ENCODE peak calls at places on chromosomes 6 and 20, in eight cellular contexts. One of them, this sample, is unnamed.

GRCh38 chr20:1265916-1266166 is 253 bp upstream of the SNPH start:
- DNase-seq in effector CD4-positive, alpha-beta T cell: no peak
- DNase-seq in brain microvascular endothelial cell: no peak
- DNase-seq in NCI-H1930: no peak
- DNase-seq in left cardiac atrium: no peak
- DNase-seq in RWPE1: no peak
- DNase-seq in activated T-cell treated with anti-CD3 and anti-CD28 coated beads for 1 hour: no peak
- DNase-seq in neural crest cell: no peak
- DNase-seq in this sample: no peak

GRCh38 chr6:112054001-112054400 is at the start of gene CCN6:
- DNase-seq in brain microvascular endothelial cell: no peak
- DNase-seq in effector CD4-positive, alpha-beta T cell: no peak
- DNase-seq in left cardiac atrium: no peak
- DNase-seq in neural crest cell: no peak
- DNase-seq in NCI-H1930: no peak
- DNase-seq in RWPE1: no peak
- DNase-seq in activated T-cell treated with anti-CD3 and anti-CD28 coated beads for 1 hour: no peak
- DNase-seq in this sample: no peak

GRCh38 chr6:133128191-133128590 is 113.0 kb upstream of the EYA4 start:
- DNase-seq in effector CD4-positive, alpha-beta T cell: no peak
- DNase-seq in brain microvascular endothelial cell: no peak
- DNase-seq in neural crest cell: no peak
- DNase-seq in left cardiac atrium: peak
- DNase-seq in activated T-cell treated with anti-CD3 and anti-CD28 coated beads for 1 hour: no peak
- DNase-seq in NCI-H1930: no peak
- DNase-seq in RWPE1: no peak
- DNase-seq in this sample: no peak

GRCh38 chr20:51759769-51760510 is 8.2 kb downstream of the ATP9A start:
- DNase-seq in NCI-H1930: no peak
- DNase-seq in neural crest cell: no peak
- DNase-seq in left cardiac atrium: no peak
- DNase-seq in effector CD4-positive, alpha-beta T cell: no peak
- DNase-seq in brain microvascular endothelial cell: no peak
- DNase-seq in activated T-cell treated with anti-CD3 and anti-CD28 coated beads for 1 hour: no peak
- DNase-seq in RWPE1: no peak
- DNase-seq in this sample: no peak

GRCh38 chr6:108115598-108116058 is 41.1 kb upstream of the OSTM1 start:
- DNase-seq in effector CD4-positive, alpha-beta T cell: no peak
- DNase-seq in brain microvascular endothelial cell: no peak
- DNase-seq in NCI-H1930: no peak
- DNase-seq in neural crest cell: no peak
- DNase-seq in left cardiac atrium: peak
- DNase-seq in RWPE1: no peak
- DNase-seq in activated T-cell treated with anti-CD3 and anti-CD28 coated beads for 1 hour: no peak
- DNase-seq in this sample: no peak

GRCh38 chr6:88989215-88989614 is 25.8 kb upstream of the RNGTT start:
- DNase-seq in neural crest cell: no peak
- DNase-seq in left cardiac atrium: no peak
- DNase-seq in activated T-cell treated with anti-CD3 and anti-CD28 coated beads for 1 hour: no peak
- DNase-seq in NCI-H1930: no peak
- DNase-seq in RWPE1: no peak
- DNase-seq in brain microvascular endothelial cell: peak
- DNase-seq in effector CD4-positive, alpha-beta T cell: no peak
- DNase-seq in this sample: no peak

GRCh38 chr6:89758830-89759229 is 60.8 kb downstream of the MDN1 start:
- DNase-seq in RWPE1: no peak
- DNase-seq in neural crest cell: no peak
- DNase-seq in brain microvascular endothelial cell: no peak
- DNase-seq in activated T-cell treated with anti-CD3 and anti-CD28 coated beads for 1 hour: no peak
- DNase-seq in left cardiac atrium: no peak
- DNase-seq in effector CD4-positive, alpha-beta T cell: no peak
- DNase-seq in NCI-H1930: no peak
- DNase-seq in this sample: no peak

GRCh38 chr20:4060054-4060795 is 44.9 kb upstream of the RNF24 start:
- DNase-seq in activated T-cell treated with anti-CD3 and anti-CD28 coated beads for 1 hour: no peak
- DNase-seq in brain microvascular endothelial cell: no peak
- DNase-seq in NCI-H1930: no peak
- DNase-seq in effector CD4-positive, alpha-beta T cell: no peak
- DNase-seq in neural crest cell: no peak
- DNase-seq in left cardiac atrium: peak
- DNase-seq in RWPE1: no peak
- DNase-seq in this sample: peak

GRCh38 chr6:10136636-10137035 is 278.2 kb downstream of the TFAP2A start:
- DNase-seq in RWPE1: peak
- DNase-seq in NCI-H1930: no peak
- DNase-seq in activated T-cell treated with anti-CD3 and anti-CD28 coated beads for 1 hour: no peak
- DNase-seq in neural crest cell: no peak
- DNase-seq in effector CD4-positive, alpha-beta T cell: no peak
- DNase-seq in brain microvascular endothelial cell: no peak
- DNase-seq in left cardiac atrium: no peak
- DNase-seq in this sample: no peak

GRCh38 chr6:73017473-73017872 is 207.8 kb downstream of the KHDC1L start:
- DNase-seq in RWPE1: no peak
- DNase-seq in brain microvascular endothelial cell: no peak
- DNase-seq in left cardiac atrium: no peak
- DNase-seq in NCI-H1930: peak
- DNase-seq in neural crest cell: no peak
- DNase-seq in activated T-cell treated with anti-CD3 and anti-CD28 coated beads for 1 hour: no peak
- DNase-seq in effector CD4-positive, alpha-beta T cell: no peak
- DNase-seq in this sample: no peak

GRCh38 chr20:53321596-53321995 is 272.0 kb downstream of the ZNF217 start:
- DNase-seq in neural crest cell: no peak
- DNase-seq in activated T-cell treated with anti-CD3 and anti-CD28 coated beads for 1 hour: no peak
- DNase-seq in NCI-H1930: no peak
- DNase-seq in effector CD4-positive, alpha-beta T cell: no peak
- DNase-seq in left cardiac atrium: no peak
- DNase-seq in brain microvascular endothelial cell: no peak
- DNase-seq in RWPE1: no peak
- DNase-seq in this sample: no peak

GRCh38 chr6:70586114-70586513 is 19.4 kb downstream of the SDHAF4 start:
- DNase-seq in activated T-cell treated with anti-CD3 and anti-CD28 coated beads for 1 hour: no peak
- DNase-seq in brain microvascular endothelial cell: no peak
- DNase-seq in left cardiac atrium: no peak
- DNase-seq in RWPE1: no peak
- DNase-seq in effector CD4-positive, alpha-beta T cell: no peak
- DNase-seq in neural crest cell: no peak
- DNase-seq in NCI-H1930: no peak
- DNase-seq in this sample: no peak

GRCh38 chr6:134289204-134289575 is 28.7 kb downstream of the SGK1 start:
- DNase-seq in left cardiac atrium: no peak
- DNase-seq in RWPE1: no peak
- DNase-seq in effector CD4-positive, alpha-beta T cell: no peak
- DNase-seq in NCI-H1930: no peak
- DNase-seq in brain microvascular endothelial cell: no peak
- DNase-seq in activated T-cell treated with anti-CD3 and anti-CD28 coated beads for 1 hour: no peak
- DNase-seq in neural crest cell: no peak
- DNase-seq in this sample: no peak

GRCh38 chr6:13120483-13121482 is 207.6 kb downstream of the TBC1D7 start:
- DNase-seq in RWPE1: no peak
- DNase-seq in brain microvascular endothelial cell: no peak
- DNase-seq in effector CD4-positive, alpha-beta T cell: no peak
- DNase-seq in neural crest cell: no peak
- DNase-seq in left cardiac atrium: no peak
- DNase-seq in activated T-cell treated with anti-CD3 and anti-CD28 coated beads for 1 hour: no peak
- DNase-seq in NCI-H1930: no peak
- DNase-seq in this sample: no peak

GRCh38 chr6:125956506-125957390 is at the start of gene HINT3:
- DNase-seq in left cardiac atrium: peak
- DNase-seq in activated T-cell treated with anti-CD3 and anti-CD28 coated beads for 1 hour: peak
- DNase-seq in NCI-H1930: peak
- DNase-seq in neural crest cell: peak
- DNase-seq in effector CD4-positive, alpha-beta T cell: peak
- DNase-seq in brain microvascular endothelial cell: peak
- DNase-seq in RWPE1: peak
- DNase-seq in this sample: peak

GRCh38 chr6:157527471-157527907 is 146.5 kb downstream of the ZDHHC14 start:
- DNase-seq in neural crest cell: no peak
- DNase-seq in NCI-H1930: no peak
- DNase-seq in brain microvascular endothelial cell: peak
- DNase-seq in effector CD4-positive, alpha-beta T cell: no peak
- DNase-seq in activated T-cell treated with anti-CD3 and anti-CD28 coated beads for 1 hour: no peak
- DNase-seq in left cardiac atrium: no peak
- DNase-seq in RWPE1: no peak
- DNase-seq in this sample: no peak

GRCh38 chr20:36684747-36685146 is 38.8 kb upstream of the SLA2 start:
- DNase-seq in NCI-H1930: no peak
- DNase-seq in RWPE1: no peak
- DNase-seq in effector CD4-positive, alpha-beta T cell: no peak
- DNase-seq in activated T-cell treated with anti-CD3 and anti-CD28 coated beads for 1 hour: no peak
- DNase-seq in left cardiac atrium: no peak
- DNase-seq in brain microvascular endothelial cell: no peak
- DNase-seq in neural crest cell: no peak
- DNase-seq in this sample: no peak

GRCh38 chr6:16362296-16362695 is 123.9 kb downstream of the GMPR start:
- DNase-seq in brain microvascular endothelial cell: no peak
- DNase-seq in RWPE1: no peak
- DNase-seq in neural crest cell: no peak
- DNase-seq in activated T-cell treated with anti-CD3 and anti-CD28 coated beads for 1 hour: no peak
- DNase-seq in NCI-H1930: no peak
- DNase-seq in left cardiac atrium: no peak
- DNase-seq in effector CD4-positive, alpha-beta T cell: no peak
- DNase-seq in this sample: no peak

GRCh38 chr6:16805190-16805860 is 44.1 kb upstream of the ATXN1 start:
- DNase-seq in activated T-cell treated with anti-CD3 and anti-CD28 coated beads for 1 hour: no peak
- DNase-seq in neural crest cell: no peak
- DNase-seq in NCI-H1930: no peak
- DNase-seq in left cardiac atrium: no peak
- DNase-seq in brain microvascular endothelial cell: no peak
- DNase-seq in RWPE1: peak
- DNase-seq in effector CD4-positive, alpha-beta T cell: no peak
- DNase-seq in this sample: no peak

GRCh38 chr20:32478576-32478975 is 106.6 kb downstream of the NOL4L start:
- DNase-seq in effector CD4-positive, alpha-beta T cell: no peak
- DNase-seq in brain microvascular endothelial cell: no peak
- DNase-seq in activated T-cell treated with anti-CD3 and anti-CD28 coated beads for 1 hour: no peak
- DNase-seq in RWPE1: no peak
- DNase-seq in left cardiac atrium: peak
- DNase-seq in neural crest cell: no peak
- DNase-seq in NCI-H1930: no peak
- DNase-seq in this sample: no peak

GRCh38 chr6:42978487-42978792 is 541 bp downstream of the PEX6 start:
- DNase-seq in activated T-cell treated with anti-CD3 and anti-CD28 coated beads for 1 hour: no peak
- DNase-seq in effector CD4-positive, alpha-beta T cell: no peak
- DNase-seq in left cardiac atrium: no peak
- DNase-seq in neural crest cell: peak
- DNase-seq in brain microvascular endothelial cell: peak
- DNase-seq in NCI-H1930: no peak
- DNase-seq in RWPE1: peak
- DNase-seq in this sample: no peak

GRCh38 chr6:47358440-47359225 is 48.9 kb upstream of the TNFRSF21 start:
- DNase-seq in left cardiac atrium: no peak
- DNase-seq in effector CD4-positive, alpha-beta T cell: no peak
- DNase-seq in activated T-cell treated with anti-CD3 and anti-CD28 coated beads for 1 hour: no peak
- DNase-seq in brain microvascular endothelial cell: no peak
- DNase-seq in NCI-H1930: peak
- DNase-seq in neural crest cell: no peak
- DNase-seq in RWPE1: no peak
- DNase-seq in this sample: no peak

GRCh38 chr6:1911476-1911875 is 301.8 kb downstream of the FOXC1 start:
- DNase-seq in activated T-cell treated with anti-CD3 and anti-CD28 coated beads for 1 hour: no peak
- DNase-seq in brain microvascular endothelial cell: no peak
- DNase-seq in NCI-H1930: no peak
- DNase-seq in RWPE1: no peak
- DNase-seq in left cardiac atrium: no peak
- DNase-seq in effector CD4-positive, alpha-beta T cell: no peak
- DNase-seq in neural crest cell: no peak
- DNase-seq in this sample: no peak

GRCh38 chr20:15642676-15643075 is 930.6 kb downstream of the KIF16B start:
- DNase-seq in RWPE1: no peak
- DNase-seq in activated T-cell treated with anti-CD3 and anti-CD28 coated beads for 1 hour: no peak
- DNase-seq in brain microvascular endothelial cell: peak
- DNase-seq in neural crest cell: no peak
- DNase-seq in effector CD4-positive, alpha-beta T cell: no peak
- DNase-seq in NCI-H1930: no peak
- DNase-seq in left cardiac atrium: no peak
- DNase-seq in this sample: no peak

GRCh38 chr6:170132561-170132991 is 158.3 kb downstream of the DLL1 start:
- DNase-seq in activated T-cell treated with anti-CD3 and anti-CD28 coated beads for 1 hour: no peak
- DNase-seq in NCI-H1930: no peak
- DNase-seq in left cardiac atrium: no peak
- DNase-seq in RWPE1: no peak
- DNase-seq in brain microvascular endothelial cell: no peak
- DNase-seq in effector CD4-positive, alpha-beta T cell: no peak
- DNase-seq in neural crest cell: no peak
- DNase-seq in this sample: no peak

GRCh38 chr20:34525709-34526416 is 9.6 kb downstream of the DYNLRB1 start:
- DNase-seq in RWPE1: peak
- DNase-seq in activated T-cell treated with anti-CD3 and anti-CD28 coated beads for 1 hour: no peak
- DNase-seq in effector CD4-positive, alpha-beta T cell: no peak
- DNase-seq in left cardiac atrium: peak
- DNase-seq in NCI-H1930: no peak
- DNase-seq in brain microvascular endothelial cell: peak
- DNase-seq in neural crest cell: no peak
- DNase-seq in this sample: peak

GRCh38 chr6:1798303-1798964 is 188.7 kb downstream of the FOXC1 start:
- DNase-seq in brain microvascular endothelial cell: no peak
- DNase-seq in NCI-H1930: no peak
- DNase-seq in activated T-cell treated with anti-CD3 and anti-CD28 coated beads for 1 hour: no peak
- DNase-seq in neural crest cell: no peak
- DNase-seq in left cardiac atrium: no peak
- DNase-seq in effector CD4-positive, alpha-beta T cell: no peak
- DNase-seq in RWPE1: no peak
- DNase-seq in this sample: no peak

This sample was measured in coronary artery.